ENCODE peak calls at places on chromosomes 3 and 15, in four cellular contexts. Z is coronary artery, D is mucosa of descending colon, N is fibroblast of mammary gland. I is an unnamed sample.
A peak's percentile ranks its signal among the peaks of the same experiment; 100 is the strongest.

GRCh38 chr15:59594493-59594942 is 17.1 kb upstream of the GCNT3 start:
- DNase-seq in Z (no peak), D (no peak), N (peak; percentile 72), I (no peak)

GRCh38 chr3:36501568-36502075 is 121.3 kb downstream of the STAC start:
- DNase-seq in Z (no peak), D (no peak), N (no peak), I (no peak)

GRCh38 chr3:107545680-107546120 is 22.9 kb downstream of the BBX start:
- DNase-seq in Z (no peak), D (no peak), N (peak; percentile 36), I (no peak)

GRCh38 chr3:25468866-25469319 is 40.8 kb downstream of the RARB start:
- DNase-seq in Z (peak; percentile 86), D (no peak), N (peak; percentile 75), I (peak; percentile 90)

GRCh38 chr15:30962079-30962478 is 29.3 kb downstream of the MTMR10 start:
- DNase-seq in Z (no peak), D (no peak), N (no peak), I (no peak)

GRCh38 chr3:179100652-179101051 is 29.0 kb upstream of the ZMAT3 start:
- DNase-seq in Z (no peak), D (no peak), N (peak; percentile 81), I (no peak)

GRCh38 chr15:24898715-24899278 is 56.0 kb upstream of the SNRPN start:
- DNase-seq in Z (no peak), D (no peak), N (no peak), I (no peak)

GRCh38 chr15:48644827-48645557 is 517 bp downstream of the FBN1 start:
- DNase-seq in Z (peak; percentile 80), D (peak; percentile 59), N (peak; percentile 49), I (peak; percentile 86)

GRCh38 chr3:154178172-154178571 is 57.0 kb downstream of the ARHGEF26 start:
- DNase-seq in Z (no peak), D (no peak), N (peak; percentile 4), I (no peak)

GRCh38 chr15:64865998-64866520 is 24.3 kb downstream of the PLEKHO2 start:
- DNase-seq in Z (no peak), D (no peak), N (peak; percentile 75), I (no peak)

GRCh38 chr3:157606392-157607197 is 103.4 kb upstream of the VEPH1 start:
- DNase-seq in Z (no peak), D (no peak), N (peak; percentile 74), I (peak; percentile 88)

GRCh38 chr3:174216948-174217718 is 642.0 kb upstream of the NAALADL2 start:
- DNase-seq in Z (no peak), D (no peak), N (no peak), I (no peak)

GRCh38 chr3:38154625-38155255 is 10.6 kb upstream of the OXSR1 start:
- DNase-seq in Z (no peak), D (no peak), N (no peak), I (no peak)

GRCh38 chr3:94098487-94098886 is 35.6 kb downstream of the NSUN3 start:
- DNase-seq in Z (no peak), D (no peak), N (peak; percentile 45), I (no peak)

GRCh38 chr3:12198301-12198700 is 39.6 kb upstream of the TIMP4 start:
- DNase-seq in Z (no peak), D (no peak), N (peak; percentile 80), I (no peak)

GRCh38 chr3:126373146-126373613 is 16.0 kb upstream of the KLF15 start:
- DNase-seq in Z (no peak), D (peak; percentile 17), N (no peak), I (no peak)

GRCh38 chr15:68352401-68353062 is 75.0 kb downstream of the FEM1B start:
- DNase-seq in Z (peak; percentile 87), D (no peak), N (peak; percentile 97), I (peak; percentile 90)

GRCh38 chr3:11717301-11717700 is 73.6 kb upstream of the VGLL4 start:
- DNase-seq in Z (no peak), D (no peak), N (no peak), I (no peak)

GRCh38 chr15:90603893-90604292 is 74.2 kb downstream of the CRTC3 start:
- DNase-seq in Z (no peak), D (no peak), N (peak; percentile 52), I (no peak)

GRCh38 chr15:61888074-61888780 is 172.0 kb downstream of the VPS13C start:
- DNase-seq in Z (no peak), D (no peak), N (no peak), I (no peak)

GRCh38 chr3:127071597-127072001 is 88.7 kb downstream of the PLXNA1 start:
- DNase-seq in Z (no peak), D (no peak), N (no peak), I (no peak)

GRCh38 chr3:95460274-95460673 is 1354.1 kb upstream of the EPHA6 start:
- DNase-seq in Z (no peak), D (no peak), N (no peak), I (no peak)

GRCh38 chr3:150303776-150304175 is 104.3 kb upstream of the TSC22D2 start:
- DNase-seq in Z (no peak), D (no peak), N (peak; percentile 23), I (no peak)

GRCh38 chr15:28889346-28889745 is 3.6 kb downstream of the APBA2 start:
- DNase-seq in Z (no peak), D (no peak), N (no peak), I (no peak)

GRCh38 chr15:64930019-64930652 is 18.4 kb downstream of the ANKDD1A start:
- DNase-seq in Z (no peak), D (no peak), N (no peak), I (peak; percentile 38)

GRCh38 chr3:165185707-165186327 is 10.4 kb downstream of the SLITRK3 start:
- DNase-seq in Z (no peak), D (no peak), N (peak; percentile 62), I (no peak)

GRCh38 chr3:110126065-110126464 is 788.7 kb upstream of the DPPA4 start:
- DNase-seq in Z (no peak), D (no peak), N (peak; percentile 6), I (no peak)

GRCh38 chr3:58352624-58353023 is 19.9 kb downstream of the PXK start:
- DNase-seq in Z (no peak), D (no peak), N (no peak), I (no peak)

GRCh38 chr3:181292984-181293383 is 303.4 kb upstream of the DNAJC19 start:
- DNase-seq in Z (no peak), D (no peak), N (peak; percentile 71), I (no peak)

GRCh38 chr3:15303216-15303615 is 29.2 kb downstream of the SH3BP5 start:
- DNase-seq in Z (no peak), D (no peak), N (no peak), I (no peak)

GRCh38 chr15:94008101-94009080 is 223.0 kb upstream of the MCTP2 start:
- DNase-seq in Z (no peak), D (no peak), N (no peak), I (no peak)

GRCh38 chr3:45861043-45861846 is 19.3 kb upstream of the LZTFL1 start:
- DNase-seq in Z (no peak), D (no peak), N (no peak), I (no peak)

GRCh38 chr3:192022412-192022811 is 561.4 kb downstream of the PYDC2 start:
- DNase-seq in Z (no peak), D (no peak), N (peak; percentile 66), I (no peak)

GRCh38 chr3:40782086-40782721 is 257.4 kb downstream of the ZNF621 start:
- DNase-seq in Z (no peak), D (no peak), N (peak; percentile 14), I (no peak)
- TF ChIP-seq CTCF in Z (no peak), D (no peak), N (peak; percentile 22), I (no peak)

GRCh38 chr15:42034628-42035177 is 13.9 kb upstream of the PLA2G4E start:
- DNase-seq in Z (no peak), D (no peak), N (no peak), I (no peak)
- TF ChIP-seq CTCF in Z (no peak), D (no peak), N (no peak), I (no peak)

GRCh38 chr3:79015854-79016253 is 751.9 kb downstream of the ROBO1 start:
- DNase-seq in Z (no peak), D (no peak), N (no peak), I (no peak)

GRCh38 chr3:79016587-79017380 is 751.0 kb downstream of the ROBO1 start:
- DNase-seq in Z (no peak), D (no peak), N (peak; percentile 54), I (no peak)

GRCh38 chr3:79019924-79020173 is 747.9 kb downstream of the ROBO1 start:
- DNase-seq in Z (no peak), D (no peak), N (no peak), I (no peak)

GRCh38 chr3:79018671-79019136 is 749.1 kb downstream of the ROBO1 start:
- DNase-seq in Z (peak; percentile 81), D (peak; percentile 56), N (peak; percentile 63), I (peak; percentile 88)

GRCh38 chr3:79019137-79019923 is 748.5 kb downstream of the ROBO1 start:
- DNase-seq in Z (peak; percentile 83), D (peak; percentile 60), N (peak; percentile 88), I (peak; percentile 93)
- TF ChIP-seq CTCF in Z (no peak), D (no peak), N (no peak), I (no peak)

GRCh38 chr3:99114565-99115291 is 213.2 kb upstream of the DCBLD2 start:
- DNase-seq in Z (no peak), D (no peak), N (peak; percentile 74), I (peak; percentile 84)
- TF ChIP-seq CTCF in Z (no peak), D (no peak), N (peak; percentile 99), I (peak; percentile 82)

GRCh38 chr3:27669505-27670085 is 52.5 kb downstream of the EOMES start:
- DNase-seq in Z (no peak), D (no peak), N (no peak), I (no peak)

GRCh38 chr3:27666277-27666676 is 55.8 kb downstream of the EOMES start:
- DNase-seq in Z (no peak), D (no peak), N (no peak), I (no peak)

GRCh38 chr3:27667751-27668150 is 54.4 kb downstream of the EOMES start:
- DNase-seq in Z (no peak), D (no peak), N (no peak), I (no peak)

GRCh38 chr3:27670619-27671018 is 51.5 kb downstream of the EOMES start:
- DNase-seq in Z (no peak), D (no peak), N (no peak), I (no peak)

DNA sequence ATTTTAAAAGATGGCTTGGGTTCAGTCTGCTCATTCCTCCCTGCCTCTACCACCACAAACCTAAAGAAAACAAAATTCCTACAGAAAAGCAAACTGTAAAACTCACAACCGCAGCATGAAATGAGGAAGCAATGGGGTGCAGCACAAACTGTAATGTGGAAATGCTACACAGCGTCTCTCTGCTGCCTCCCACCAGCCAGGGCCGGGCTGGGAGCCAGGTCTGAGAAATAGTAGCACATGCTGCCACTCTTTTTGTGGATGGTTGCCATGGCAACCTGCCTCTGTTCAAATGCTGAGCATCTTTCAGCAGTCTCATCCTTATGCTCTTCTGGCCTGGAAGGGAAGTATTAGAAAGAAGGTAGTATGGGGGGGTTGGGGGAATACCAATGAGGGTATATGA is 55.4 kb downstream of the EOMES start:
- DNase-seq in Z (no peak), D (peak; percentile 75), N (peak; percentile 78), I (peak; percentile 92)
- TF ChIP-seq CTCF in Z (no peak), D (no peak), N (no peak), I (peak; percentile 47)